ENCODE peak calls at places on chromosomes 5 and 9, in seven cellular contexts. One of them, this sample, is unnamed.

GRCh38 chr5:170603578-170604565 is 100.1 kb downstream of the KCNIP1 start:
- DNase-seq in PC-9: peak
- DNase-seq in cardiac muscle cell: peak
- DNase-seq in heart left ventricle: peak
- DNase-seq in endothelial cell of umbilical vein: peak
- DNase-seq in upper lobe of right lung: no peak
- DNase-seq in right atrium auricular region: no peak
- DNase-seq in this sample: no peak

GRCh38 chr5:122907238-122907637 is 61.8 kb downstream of the SNX24 start:
- DNase-seq in upper lobe of right lung: no peak
- DNase-seq in right atrium auricular region: no peak
- DNase-seq in heart left ventricle: no peak
- DNase-seq in PC-9: peak
- DNase-seq in cardiac muscle cell: no peak
- DNase-seq in endothelial cell of umbilical vein: no peak
- DNase-seq in this sample: no peak

GRCh38 chr9:71819115-71819739 is 50.9 kb upstream of the CEMIP2 start:
- DNase-seq in endothelial cell of umbilical vein: peak
- DNase-seq in heart left ventricle: peak
- DNase-seq in cardiac muscle cell: peak
- DNase-seq in right atrium auricular region: no peak
- DNase-seq in upper lobe of right lung: no peak
- DNase-seq in PC-9: peak
- DNase-seq in this sample: no peak

GRCh38 chr9:121780177-121780576 is 128.7 kb downstream of the DAB2IP start:
- DNase-seq in heart left ventricle: peak
- DNase-seq in right atrium auricular region: no peak
- DNase-seq in PC-9: no peak
- DNase-seq in cardiac muscle cell: no peak
- DNase-seq in endothelial cell of umbilical vein: no peak
- DNase-seq in upper lobe of right lung: no peak
- DNase-seq in this sample: no peak

GRCh38 chr9:128632066-128632465 is 24.6 kb downstream of the DYNC2I2 start:
- DNase-seq in endothelial cell of umbilical vein: no peak
- DNase-seq in upper lobe of right lung: no peak
- DNase-seq in cardiac muscle cell: no peak
- DNase-seq in PC-9: no peak
- DNase-seq in heart left ventricle: no peak
- DNase-seq in right atrium auricular region: no peak
- DNase-seq in this sample: no peak

GRCh38 chr5:68593211-68593701 is 377.7 kb downstream of the PIK3R1 start:
- DNase-seq in PC-9: peak
- DNase-seq in right atrium auricular region: no peak
- DNase-seq in heart left ventricle: no peak
- DNase-seq in upper lobe of right lung: no peak
- DNase-seq in endothelial cell of umbilical vein: no peak
- DNase-seq in cardiac muscle cell: no peak
- DNase-seq in this sample: no peak

GRCh38 chr9:105191508-105192118 is 52.8 kb upstream of the SLC44A1 start:
- DNase-seq in heart left ventricle: no peak
- DNase-seq in endothelial cell of umbilical vein: no peak
- DNase-seq in right atrium auricular region: no peak
- DNase-seq in cardiac muscle cell: no peak
- DNase-seq in upper lobe of right lung: no peak
- DNase-seq in PC-9: peak
- DNase-seq in this sample: no peak

GRCh38 chr9:15115702-15116639 is 191.0 kb downstream of the TTC39B start:
- DNase-seq in heart left ventricle: no peak
- DNase-seq in PC-9: no peak
- DNase-seq in right atrium auricular region: no peak
- DNase-seq in cardiac muscle cell: peak
- DNase-seq in upper lobe of right lung: no peak
- DNase-seq in endothelial cell of umbilical vein: no peak
- DNase-seq in this sample: no peak

GRCh38 chr5:163696270-163696887 is 191.0 kb downstream of the MAT2B start:
- DNase-seq in right atrium auricular region: no peak
- DNase-seq in PC-9: peak
- DNase-seq in heart left ventricle: no peak
- DNase-seq in endothelial cell of umbilical vein: peak
- DNase-seq in upper lobe of right lung: no peak
- DNase-seq in cardiac muscle cell: peak
- DNase-seq in this sample: no peak

GRCh38 chr9:116154976-116155699 is 1.5 kb downstream of the PAPPA start:
- DNase-seq in endothelial cell of umbilical vein: peak
- DNase-seq in right atrium auricular region: no peak
- DNase-seq in heart left ventricle: no peak
- DNase-seq in cardiac muscle cell: no peak
- DNase-seq in PC-9: no peak
- DNase-seq in upper lobe of right lung: no peak
- DNase-seq in this sample: peak

GRCh38 chr9:75541778-75542177 is 348.7 kb upstream of the PCSK5 start:
- DNase-seq in upper lobe of right lung: no peak
- DNase-seq in right atrium auricular region: no peak
- DNase-seq in endothelial cell of umbilical vein: no peak
- DNase-seq in PC-9: no peak
- DNase-seq in cardiac muscle cell: no peak
- DNase-seq in heart left ventricle: no peak
- DNase-seq in this sample: no peak

GRCh38 chr5:4817742-4818141 is 322.4 kb upstream of the ADAMTS16 start:
- DNase-seq in cardiac muscle cell: no peak
- DNase-seq in endothelial cell of umbilical vein: no peak
- DNase-seq in right atrium auricular region: no peak
- DNase-seq in PC-9: no peak
- DNase-seq in heart left ventricle: no peak
- DNase-seq in upper lobe of right lung: no peak
- DNase-seq in this sample: no peak

GRCh38 chr5:38469707-38470267 is 86.7 kb downstream of the LIFR start:
- DNase-seq in cardiac muscle cell: no peak
- DNase-seq in heart left ventricle: no peak
- DNase-seq in upper lobe of right lung: no peak
- DNase-seq in endothelial cell of umbilical vein: no peak
- DNase-seq in right atrium auricular region: no peak
- DNase-seq in PC-9: no peak
- DNase-seq in this sample: no peak

GRCh38 chr5:57171818-57172465 is 1.9 kb upstream of the GPBP1 start:
- DNase-seq in right atrium auricular region: no peak
- DNase-seq in cardiac muscle cell: no peak
- DNase-seq in PC-9: peak
- DNase-seq in endothelial cell of umbilical vein: no peak
- DNase-seq in heart left ventricle: no peak
- DNase-seq in upper lobe of right lung: peak
- DNase-seq in this sample: no peak

GRCh38 chr9:117665601-117666377 is 38.4 kb upstream of the TLR4 start:
- DNase-seq in right atrium auricular region: no peak
- DNase-seq in PC-9: no peak
- DNase-seq in heart left ventricle: no peak
- DNase-seq in endothelial cell of umbilical vein: no peak
- DNase-seq in upper lobe of right lung: no peak
- DNase-seq in cardiac muscle cell: no peak
- DNase-seq in this sample: no peak

GRCh38 chr9:20446248-20446647 is 176.1 kb downstream of the MLLT3 start:
- DNase-seq in PC-9: no peak
- DNase-seq in endothelial cell of umbilical vein: no peak
- DNase-seq in heart left ventricle: no peak
- DNase-seq in right atrium auricular region: no peak
- DNase-seq in upper lobe of right lung: no peak
- DNase-seq in cardiac muscle cell: peak
- DNase-seq in this sample: no peak

GRCh38 chr9:108367188-108367587 is 488.6 kb downstream of the ACTL7B start:
- DNase-seq in upper lobe of right lung: no peak
- DNase-seq in cardiac muscle cell: no peak
- DNase-seq in right atrium auricular region: no peak
- DNase-seq in endothelial cell of umbilical vein: no peak
- DNase-seq in heart left ventricle: no peak
- DNase-seq in PC-9: no peak
- DNase-seq in this sample: no peak

GRCh38 chr5:158080112-158080511 is 221.2 kb upstream of the CLINT1 start:
- DNase-seq in upper lobe of right lung: no peak
- DNase-seq in cardiac muscle cell: no peak
- DNase-seq in PC-9: no peak
- DNase-seq in right atrium auricular region: no peak
- DNase-seq in endothelial cell of umbilical vein: no peak
- DNase-seq in heart left ventricle: no peak
- DNase-seq in this sample: no peak

GRCh38 chr9:93136011-93136440 is 2.0 kb upstream of the NINJ1 start:
- DNase-seq in endothelial cell of umbilical vein: no peak
- DNase-seq in PC-9: no peak
- DNase-seq in right atrium auricular region: no peak
- DNase-seq in heart left ventricle: no peak
- DNase-seq in upper lobe of right lung: no peak
- DNase-seq in cardiac muscle cell: no peak
- DNase-seq in this sample: no peak

GRCh38 chr9:21576331-21577189 is 94.4 kb upstream of the IFNE start:
- DNase-seq in right atrium auricular region: no peak
- DNase-seq in heart left ventricle: no peak
- DNase-seq in PC-9: peak
- DNase-seq in endothelial cell of umbilical vein: peak
- DNase-seq in cardiac muscle cell: no peak
- DNase-seq in upper lobe of right lung: no peak
- DNase-seq in this sample: no peak
- H3K27ac ChIP-seq in right atrium auricular region: no peak
- H3K27ac ChIP-seq in heart left ventricle: no peak
- H3K27ac ChIP-seq in PC-9: peak
- H3K27ac ChIP-seq in endothelial cell of umbilical vein: peak
- H3K27ac ChIP-seq in cardiac muscle cell: no peak
- H3K27ac ChIP-seq in upper lobe of right lung: no peak
- H3K27ac ChIP-seq in this sample: no peak

DNA sequence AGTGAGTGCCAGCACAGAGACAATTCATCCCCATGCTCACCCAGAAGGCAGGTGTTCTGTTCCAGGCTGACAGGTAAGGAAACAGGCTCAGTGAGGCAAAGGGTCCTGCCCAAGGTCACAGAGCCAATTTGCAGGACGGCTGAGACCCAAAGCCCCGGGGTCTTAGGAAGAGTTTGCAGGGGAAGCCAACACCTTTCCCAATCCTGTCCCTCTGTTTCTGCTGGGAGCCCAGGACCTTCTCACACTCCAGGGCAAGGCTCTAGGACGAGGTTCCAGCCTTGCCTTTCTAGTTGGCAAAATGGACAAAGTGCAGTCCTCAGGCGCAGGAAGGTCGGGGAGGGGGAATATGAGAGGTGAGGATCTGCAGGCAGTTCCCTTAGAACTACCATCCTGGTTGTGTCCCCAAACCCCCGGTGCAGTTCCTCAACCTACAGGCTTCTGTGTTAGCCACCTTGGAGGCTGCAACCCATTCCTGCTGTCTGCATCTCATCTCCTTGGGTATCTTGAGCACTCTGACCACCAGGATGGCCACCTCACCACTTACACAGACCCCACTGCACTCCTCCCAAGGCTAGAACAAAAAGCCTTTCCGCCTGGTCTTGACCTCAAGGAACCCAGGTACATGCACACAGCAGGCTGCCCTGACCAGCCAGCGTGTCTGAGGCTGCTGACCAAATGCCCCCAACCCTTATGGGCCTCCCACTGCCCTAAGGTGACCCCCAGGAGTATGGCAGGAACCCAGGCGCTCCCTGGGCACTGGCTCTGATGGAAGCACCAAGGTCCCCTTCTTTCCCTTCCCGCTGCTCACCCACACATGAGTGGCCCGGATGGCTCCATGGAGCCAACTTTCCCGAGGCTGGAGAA is 1.9 kb upstream of the BRD3 start:
- DNase-seq in right atrium auricular region: no peak
- DNase-seq in cardiac muscle cell: no peak
- DNase-seq in heart left ventricle: peak
- DNase-seq in endothelial cell of umbilical vein: no peak
- DNase-seq in PC-9: no peak
- DNase-seq in upper lobe of right lung: peak
- DNase-seq in this sample: peak
- H3K4me3 ChIP-seq in right atrium auricular region: no peak
- H3K4me3 ChIP-seq in cardiac muscle cell: no peak
- H3K4me3 ChIP-seq in heart left ventricle: no peak
- H3K4me3 ChIP-seq in endothelial cell of umbilical vein: no peak
- H3K4me3 ChIP-seq in PC-9: no peak
- H3K4me3 ChIP-seq in upper lobe of right lung: no peak
- H3K4me3 ChIP-seq in this sample: no peak

GRCh38 chr9:86487222-86487841 is 133.1 kb upstream of the TUT7 start:
- DNase-seq in PC-9: no peak
- DNase-seq in cardiac muscle cell: peak
- DNase-seq in heart left ventricle: no peak
- DNase-seq in right atrium auricular region: no peak
- DNase-seq in upper lobe of right lung: no peak
- DNase-seq in endothelial cell of umbilical vein: peak
- DNase-seq in this sample: no peak
- TF ChIP-seq CTCF in PC-9: peak
- TF ChIP-seq CTCF in cardiac muscle cell: peak
- TF ChIP-seq CTCF in heart left ventricle: peak
- TF ChIP-seq CTCF in right atrium auricular region: peak
- TF ChIP-seq CTCF in upper lobe of right lung: peak
- TF ChIP-seq CTCF in endothelial cell of umbilical vein: no peak
- TF ChIP-seq CTCF in this sample: peak

DNA sequence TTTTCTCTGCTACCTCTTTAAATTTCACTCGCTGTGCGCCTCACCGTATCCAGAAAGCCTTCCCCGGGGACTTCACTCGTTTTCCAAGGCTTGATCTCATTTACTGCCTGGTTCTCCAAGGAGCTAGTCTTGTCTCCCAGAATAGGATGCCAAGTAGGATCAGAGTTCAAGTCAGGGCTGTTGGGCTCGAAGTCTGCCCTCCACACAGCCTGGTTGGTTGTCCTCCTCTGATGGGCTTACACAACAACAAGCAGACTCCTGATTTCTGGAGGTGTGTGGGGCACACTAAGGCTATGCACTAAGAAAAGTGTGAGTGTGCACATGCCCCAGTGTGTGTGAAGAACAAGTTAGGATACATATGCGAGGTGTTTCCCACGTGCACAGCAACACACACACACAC is 14.0 kb upstream of the TNIP1 start:
- DNase-seq in upper lobe of right lung: no peak
- DNase-seq in PC-9: no peak
- DNase-seq in endothelial cell of umbilical vein: no peak
- DNase-seq in right atrium auricular region: no peak
- DNase-seq in cardiac muscle cell: no peak
- DNase-seq in heart left ventricle: no peak
- DNase-seq in this sample: no peak
- H3K27ac ChIP-seq in upper lobe of right lung: peak
- H3K27ac ChIP-seq in PC-9: peak
- H3K27ac ChIP-seq in endothelial cell of umbilical vein: peak
- H3K27ac ChIP-seq in right atrium auricular region: peak
- H3K27ac ChIP-seq in cardiac muscle cell: peak
- H3K27ac ChIP-seq in heart left ventricle: peak
- H3K27ac ChIP-seq in this sample: peak

DNA sequence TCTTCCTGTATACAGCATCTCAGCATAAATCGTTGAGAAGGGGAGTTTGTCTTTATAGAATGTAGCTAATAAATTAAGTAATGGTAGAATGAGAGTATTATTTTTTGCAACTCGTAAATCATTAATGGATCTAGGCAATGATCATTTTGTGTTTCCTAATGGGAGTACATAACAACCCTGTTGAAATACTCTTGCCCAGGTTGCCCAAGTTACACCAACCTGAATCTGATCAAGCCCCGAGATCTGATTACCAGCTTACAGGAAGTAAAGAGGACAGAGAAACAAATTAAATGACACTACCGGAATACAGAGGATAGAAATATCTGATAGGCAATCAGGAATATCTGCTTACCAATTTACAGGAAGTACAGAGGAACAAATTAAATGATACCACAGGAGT is 107.3 kb downstream of the AOPEP start:
- DNase-seq in endothelial cell of umbilical vein: no peak
- DNase-seq in right atrium auricular region: no peak
- DNase-seq in PC-9: no peak
- DNase-seq in cardiac muscle cell: no peak
- DNase-seq in heart left ventricle: no peak
- DNase-seq in upper lobe of right lung: no peak
- DNase-seq in this sample: no peak
- H3K4me3 ChIP-seq in endothelial cell of umbilical vein: no peak
- H3K4me3 ChIP-seq in right atrium auricular region: no peak
- H3K4me3 ChIP-seq in PC-9: no peak
- H3K4me3 ChIP-seq in cardiac muscle cell: no peak
- H3K4me3 ChIP-seq in heart left ventricle: no peak
- H3K4me3 ChIP-seq in upper lobe of right lung: no peak
- H3K4me3 ChIP-seq in this sample: no peak